ENCODE peak calls at places on chromosomes 12 and 14, in five cellular contexts. K is GM12864, M is kidney, T is left lung, C is GM12865. S is an unnamed sample.

GRCh38 chr12:78119351-78119918 is 288.7 kb downstream of the NAV3 start:
- DNase-seq in K (no peak), T (no peak), M (no peak), C (no peak), S (no peak)

GRCh38 chr12:95803817-95804216 is 13.3 kb upstream of the NTN4 start:
- DNase-seq in M (no peak), K (no peak), C (no peak), T (no peak), S (no peak)

GRCh38 chr14:39102265-39102968 is 618 bp downstream of the SEC23A start:
- DNase-seq in M (no peak), T (no peak), K (no peak), C (no peak), S (peak)

GRCh38 chr12:62767506-62767905 is 167.4 kb downstream of the PPM1H start:
- DNase-seq in T (no peak), C (no peak), M (no peak), K (no peak), S (peak)

GRCh38 chr12:1707051-1707450 is 16.2 kb downstream of the ADIPOR2 start:
- DNase-seq in C (no peak), M (no peak), K (no peak), T (no peak), S (no peak)

GRCh38 chr14:23182372-23183014 is 967 bp downstream of the SLC7A8 start:
- DNase-seq in C (no peak), T (peak), K (no peak), M (no peak), S (no peak)

GRCh38 chr12:69161835-69162234 is 77.5 kb upstream of the CPSF6 start:
- DNase-seq in M (no peak), C (peak), K (peak), T (no peak), S (no peak)

GRCh38 chr12:131101703-131102492 is 148.2 kb downstream of the ADGRD1 start:
- DNase-seq in K (no peak), T (no peak), C (peak), M (no peak), S (no peak)

GRCh38 chr14:99137001-99137700 is 134.8 kb downstream of the BCL11B start:
- DNase-seq in M (peak), K (no peak), C (no peak), T (no peak), S (no peak)

GRCh38 chr12:32494676-32495075 is 95.3 kb downstream of the FGD4 start:
- DNase-seq in K (no peak), C (no peak), M (no peak), T (no peak), S (no peak)

GRCh38 chr14:89915114-89915878 is 39.2 kb downstream of the EFCAB11 start:
- DNase-seq in C (peak), M (no peak), K (no peak), T (no peak), S (peak)

GRCh38 chr12:89162704-89163261 is 189.5 kb downstream of the DUSP6 start:
- DNase-seq in T (no peak), C (peak), K (no peak), M (no peak), S (no peak)

GRCh38 chr12:47014474-47014873 is 64.9 kb upstream of the PCED1B start:
- DNase-seq in C (no peak), K (no peak), M (no peak), T (no peak), S (no peak)

GRCh38 chr14:97402279-97402678 is 605.1 kb downstream of the VRK1 start:
- DNase-seq in M (no peak), K (no peak), C (no peak), T (no peak), S (no peak)

GRCh38 chr14:73755434-73756014 is 41.3 kb upstream of the PNMA1 start:
- DNase-seq in C (peak), T (no peak), K (no peak), M (peak), S (no peak)

GRCh38 chr14:75476274-75476995 is 45.8 kb upstream of the BATF start:
- DNase-seq in C (no peak), T (peak), K (no peak), M (no peak), S (peak)

GRCh38 chr12:47534695-47535094 is 171.1 kb downstream of the RPAP3 start:
- DNase-seq in K (no peak), M (no peak), C (no peak), T (no peak), S (peak)

GRCh38 chr12:122855985-122856831 is 21.0 kb downstream of the HIP1R start:
- DNase-seq in M (no peak), T (no peak), C (no peak), K (no peak), S (no peak)

GRCh38 chr12:96416033-96416790 is 16.0 kb upstream of the CDK17 start:
- DNase-seq in C (no peak), T (no peak), M (no peak), K (no peak), S (peak)

GRCh38 chr12:42904683-42905418 is 315.3 kb upstream of the PRICKLE1 start:
- DNase-seq in K (no peak), M (no peak), T (no peak), C (no peak), S (no peak)

GRCh38 chr14:93943052-93943451 is 15.9 kb downstream of the FAM181A start:
- DNase-seq in T (peak), K (no peak), C (no peak), M (no peak), S (no peak)

GRCh38 chr12:128784030-128784770 is 39.6 kb downstream of the SLC15A4 start:
- DNase-seq in K (no peak), M (peak), T (no peak), C (no peak), S (no peak)

GRCh38 chr14:23359167-23359626 is 5.8 kb downstream of the EFS start:
- DNase-seq in T (no peak), M (no peak), C (no peak), K (no peak), S (no peak)

GRCh38 chr14:105589161-105589925 is 63.0 kb downstream of the TMEM121 start:
- DNase-seq in K (no peak), T (peak), C (no peak), M (peak), S (no peak)

GRCh38 chr14:102819176-102819628 is 42.0 kb downstream of the TRAF3 start:
- DNase-seq in T (no peak), K (peak), C (peak), M (no peak), S (no peak)

GRCh38 chr14:73476451-73476905 is 14.3 kb upstream of the RIOX1 start:
- DNase-seq in T (no peak), M (no peak), C (no peak), K (no peak), S (no peak)

GRCh38 chr14:54451178-54451601 is 10.0 kb upstream of the CNIH1 start:
- DNase-seq in T (no peak), K (no peak), C (no peak), M (no peak), S (no peak)

GRCh38 chr12:5513406-5513805 is 81.5 kb downstream of the NTF3 start:
- DNase-seq in K (no peak), C (no peak), M (no peak), T (no peak), S (no peak)

S was measured in cardiac muscle cell.